ENCODE peak calls at places on chromosomes 16 and 17, in five cellular contexts. One of them, this sample, is unnamed.

GRCh38 chr16:80803341-80804060 is 897 bp downstream of the CDYL2 start:
- DNase-seq in activated effector memory CD4-positive, alpha-beta T cell treated with anti-CD3 and anti-CD28 coated beads, Interleukin-2, amount 50 U/mL, for 16 hours: peak
- DNase-seq in tibial nerve: no peak
- DNase-seq in stimulated activated CD4-positive, alpha-beta T cell treated with anti-CD3 and anti-CD28 coated beads, Interleukin-1b, Interleukin-23, amount 100 ng/mL, for 24 hours: no peak
- DNase-seq in Calu3: no peak
- DNase-seq in this sample: peak

GRCh38 chr16:82892327-82892726 is 265.6 kb downstream of the CDH13 start:
- DNase-seq in activated effector memory CD4-positive, alpha-beta T cell treated with anti-CD3 and anti-CD28 coated beads, Interleukin-2, amount 50 U/mL, for 16 hours: no peak
- DNase-seq in stimulated activated CD4-positive, alpha-beta T cell treated with anti-CD3 and anti-CD28 coated beads, Interleukin-1b, Interleukin-23, amount 100 ng/mL, for 24 hours: no peak
- DNase-seq in Calu3: no peak
- DNase-seq in tibial nerve: no peak
- DNase-seq in this sample: no peak

GRCh38 chr17:64535357-64535756 is 28.6 kb downstream of the CEP95 start:
- DNase-seq in Calu3: no peak
- DNase-seq in activated effector memory CD4-positive, alpha-beta T cell treated with anti-CD3 and anti-CD28 coated beads, Interleukin-2, amount 50 U/mL, for 16 hours: no peak
- DNase-seq in stimulated activated CD4-positive, alpha-beta T cell treated with anti-CD3 and anti-CD28 coated beads, Interleukin-1b, Interleukin-23, amount 100 ng/mL, for 24 hours: no peak
- DNase-seq in tibial nerve: no peak
- DNase-seq in this sample: no peak

GRCh38 chr16:64412578-64413280 is 709.1 kb downstream of the CDH11 start:
- DNase-seq in activated effector memory CD4-positive, alpha-beta T cell treated with anti-CD3 and anti-CD28 coated beads, Interleukin-2, amount 50 U/mL, for 16 hours: no peak
- DNase-seq in stimulated activated CD4-positive, alpha-beta T cell treated with anti-CD3 and anti-CD28 coated beads, Interleukin-1b, Interleukin-23, amount 100 ng/mL, for 24 hours: no peak
- DNase-seq in Calu3: no peak
- DNase-seq in tibial nerve: no peak
- DNase-seq in this sample: no peak

GRCh38 chr16:85349413-85350145 is 237.3 kb upstream of the CIBAR2 start:
- DNase-seq in tibial nerve: no peak
- DNase-seq in stimulated activated CD4-positive, alpha-beta T cell treated with anti-CD3 and anti-CD28 coated beads, Interleukin-1b, Interleukin-23, amount 100 ng/mL, for 24 hours: no peak
- DNase-seq in Calu3: no peak
- DNase-seq in activated effector memory CD4-positive, alpha-beta T cell treated with anti-CD3 and anti-CD28 coated beads, Interleukin-2, amount 50 U/mL, for 16 hours: no peak
- DNase-seq in this sample: no peak

GRCh38 chr17:14471052-14471451 is 170.2 kb downstream of the HS3ST3B1 start:
- DNase-seq in stimulated activated CD4-positive, alpha-beta T cell treated with anti-CD3 and anti-CD28 coated beads, Interleukin-1b, Interleukin-23, amount 100 ng/mL, for 24 hours: no peak
- DNase-seq in activated effector memory CD4-positive, alpha-beta T cell treated with anti-CD3 and anti-CD28 coated beads, Interleukin-2, amount 50 U/mL, for 16 hours: no peak
- DNase-seq in tibial nerve: no peak
- DNase-seq in Calu3: no peak
- DNase-seq in this sample: no peak

GRCh38 chr17:253091-253846 is 71.8 kb upstream of the DOC2B start:
- DNase-seq in stimulated activated CD4-positive, alpha-beta T cell treated with anti-CD3 and anti-CD28 coated beads, Interleukin-1b, Interleukin-23, amount 100 ng/mL, for 24 hours: no peak
- DNase-seq in activated effector memory CD4-positive, alpha-beta T cell treated with anti-CD3 and anti-CD28 coated beads, Interleukin-2, amount 50 U/mL, for 16 hours: peak
- DNase-seq in Calu3: no peak
- DNase-seq in tibial nerve: no peak
- DNase-seq in this sample: peak

GRCh38 chr17:10313037-10313672 is 59.7 kb downstream of the MYH13 start:
- DNase-seq in Calu3: no peak
- DNase-seq in tibial nerve: no peak
- DNase-seq in stimulated activated CD4-positive, alpha-beta T cell treated with anti-CD3 and anti-CD28 coated beads, Interleukin-1b, Interleukin-23, amount 100 ng/mL, for 24 hours: no peak
- DNase-seq in activated effector memory CD4-positive, alpha-beta T cell treated with anti-CD3 and anti-CD28 coated beads, Interleukin-2, amount 50 U/mL, for 16 hours: no peak
- DNase-seq in this sample: no peak

GRCh38 chr17:79743614-79744013 is 12.9 kb downstream of the ENPP7 start:
- DNase-seq in activated effector memory CD4-positive, alpha-beta T cell treated with anti-CD3 and anti-CD28 coated beads, Interleukin-2, amount 50 U/mL, for 16 hours: no peak
- DNase-seq in tibial nerve: no peak
- DNase-seq in stimulated activated CD4-positive, alpha-beta T cell treated with anti-CD3 and anti-CD28 coated beads, Interleukin-1b, Interleukin-23, amount 100 ng/mL, for 24 hours: no peak
- DNase-seq in Calu3: no peak
- DNase-seq in this sample: no peak

GRCh38 chr17:60383379-60383778 is 8.6 kb downstream of the USP32 start:
- DNase-seq in Calu3: no peak
- DNase-seq in tibial nerve: no peak
- DNase-seq in activated effector memory CD4-positive, alpha-beta T cell treated with anti-CD3 and anti-CD28 coated beads, Interleukin-2, amount 50 U/mL, for 16 hours: no peak
- DNase-seq in stimulated activated CD4-positive, alpha-beta T cell treated with anti-CD3 and anti-CD28 coated beads, Interleukin-1b, Interleukin-23, amount 100 ng/mL, for 24 hours: no peak
- DNase-seq in this sample: no peak

GRCh38 chr16:53757971-53758609 is 54.1 kb downstream of the FTO start:
- DNase-seq in tibial nerve: no peak
- DNase-seq in stimulated activated CD4-positive, alpha-beta T cell treated with anti-CD3 and anti-CD28 coated beads, Interleukin-1b, Interleukin-23, amount 100 ng/mL, for 24 hours: no peak
- DNase-seq in activated effector memory CD4-positive, alpha-beta T cell treated with anti-CD3 and anti-CD28 coated beads, Interleukin-2, amount 50 U/mL, for 16 hours: no peak
- DNase-seq in Calu3: no peak
- DNase-seq in this sample: no peak

GRCh38 chr16:47732122-47732805 is 271.1 kb downstream of the PHKB start:
- DNase-seq in tibial nerve: no peak
- DNase-seq in activated effector memory CD4-positive, alpha-beta T cell treated with anti-CD3 and anti-CD28 coated beads, Interleukin-2, amount 50 U/mL, for 16 hours: no peak
- DNase-seq in stimulated activated CD4-positive, alpha-beta T cell treated with anti-CD3 and anti-CD28 coated beads, Interleukin-1b, Interleukin-23, amount 100 ng/mL, for 24 hours: no peak
- DNase-seq in Calu3: no peak
- DNase-seq in this sample: no peak

GRCh38 chr17:61467416-61468262 is 15.4 kb downstream of the TBX4 start:
- DNase-seq in Calu3: peak
- DNase-seq in stimulated activated CD4-positive, alpha-beta T cell treated with anti-CD3 and anti-CD28 coated beads, Interleukin-1b, Interleukin-23, amount 100 ng/mL, for 24 hours: no peak
- DNase-seq in activated effector memory CD4-positive, alpha-beta T cell treated with anti-CD3 and anti-CD28 coated beads, Interleukin-2, amount 50 U/mL, for 16 hours: peak
- DNase-seq in tibial nerve: no peak
- DNase-seq in this sample: peak

GRCh38 chr17:27455569-27455913 is 707 bp upstream of the KSR1 start:
- DNase-seq in Calu3: no peak
- DNase-seq in activated effector memory CD4-positive, alpha-beta T cell treated with anti-CD3 and anti-CD28 coated beads, Interleukin-2, amount 50 U/mL, for 16 hours: no peak
- DNase-seq in stimulated activated CD4-positive, alpha-beta T cell treated with anti-CD3 and anti-CD28 coated beads, Interleukin-1b, Interleukin-23, amount 100 ng/mL, for 24 hours: no peak
- DNase-seq in tibial nerve: no peak
- DNase-seq in this sample: no peak

GRCh38 chr17:70100983-70101382 is 26.0 kb downstream of the KCNJ16 start:
- DNase-seq in Calu3: no peak
- DNase-seq in tibial nerve: no peak
- DNase-seq in stimulated activated CD4-positive, alpha-beta T cell treated with anti-CD3 and anti-CD28 coated beads, Interleukin-1b, Interleukin-23, amount 100 ng/mL, for 24 hours: no peak
- DNase-seq in activated effector memory CD4-positive, alpha-beta T cell treated with anti-CD3 and anti-CD28 coated beads, Interleukin-2, amount 50 U/mL, for 16 hours: no peak
- DNase-seq in this sample: no peak

GRCh38 chr17:80396680-80397387 is 18.1 kb upstream of the ENDOV start:
- DNase-seq in activated effector memory CD4-positive, alpha-beta T cell treated with anti-CD3 and anti-CD28 coated beads, Interleukin-2, amount 50 U/mL, for 16 hours: peak
- DNase-seq in tibial nerve: no peak
- DNase-seq in stimulated activated CD4-positive, alpha-beta T cell treated with anti-CD3 and anti-CD28 coated beads, Interleukin-1b, Interleukin-23, amount 100 ng/mL, for 24 hours: no peak
- DNase-seq in Calu3: no peak
- DNase-seq in this sample: no peak

GRCh38 chr16:54336805-54337204 is 50.2 kb upstream of the IRX3 start:
- DNase-seq in activated effector memory CD4-positive, alpha-beta T cell treated with anti-CD3 and anti-CD28 coated beads, Interleukin-2, amount 50 U/mL, for 16 hours: no peak
- DNase-seq in Calu3: no peak
- DNase-seq in tibial nerve: no peak
- DNase-seq in stimulated activated CD4-positive, alpha-beta T cell treated with anti-CD3 and anti-CD28 coated beads, Interleukin-1b, Interleukin-23, amount 100 ng/mL, for 24 hours: no peak
- DNase-seq in this sample: no peak

GRCh38 chr17:79027925-79028491 is 4.0 kb downstream of the C1QTNF1 start:
- DNase-seq in Calu3: no peak
- DNase-seq in tibial nerve: peak
- DNase-seq in stimulated activated CD4-positive, alpha-beta T cell treated with anti-CD3 and anti-CD28 coated beads, Interleukin-1b, Interleukin-23, amount 100 ng/mL, for 24 hours: no peak
- DNase-seq in activated effector memory CD4-positive, alpha-beta T cell treated with anti-CD3 and anti-CD28 coated beads, Interleukin-2, amount 50 U/mL, for 16 hours: no peak
- DNase-seq in this sample: no peak

GRCh38 chr17:63516910-63517824 is 6.0 kb upstream of the KCNH6 start:
- DNase-seq in stimulated activated CD4-positive, alpha-beta T cell treated with anti-CD3 and anti-CD28 coated beads, Interleukin-1b, Interleukin-23, amount 100 ng/mL, for 24 hours: no peak
- DNase-seq in Calu3: peak
- DNase-seq in tibial nerve: no peak
- DNase-seq in activated effector memory CD4-positive, alpha-beta T cell treated with anti-CD3 and anti-CD28 coated beads, Interleukin-2, amount 50 U/mL, for 16 hours: peak
- DNase-seq in this sample: no peak

GRCh38 chr17:37481001-37481665 is 8.6 kb upstream of the DUSP14 start:
- DNase-seq in activated effector memory CD4-positive, alpha-beta T cell treated with anti-CD3 and anti-CD28 coated beads, Interleukin-2, amount 50 U/mL, for 16 hours: no peak
- DNase-seq in tibial nerve: no peak
- DNase-seq in Calu3: no peak
- DNase-seq in stimulated activated CD4-positive, alpha-beta T cell treated with anti-CD3 and anti-CD28 coated beads, Interleukin-1b, Interleukin-23, amount 100 ng/mL, for 24 hours: no peak
- DNase-seq in this sample: no peak

GRCh38 chr16:46857261-46857962 is 26.4 kb upstream of the C16orf87 start:
- DNase-seq in Calu3: peak
- DNase-seq in activated effector memory CD4-positive, alpha-beta T cell treated with anti-CD3 and anti-CD28 coated beads, Interleukin-2, amount 50 U/mL, for 16 hours: no peak
- DNase-seq in stimulated activated CD4-positive, alpha-beta T cell treated with anti-CD3 and anti-CD28 coated beads, Interleukin-1b, Interleukin-23, amount 100 ng/mL, for 24 hours: no peak
- DNase-seq in tibial nerve: no peak
- DNase-seq in this sample: peak

GRCh38 chr16:28872952-28873351 is 5.3 kb upstream of the ATP2A1 start:
- DNase-seq in Calu3: no peak
- DNase-seq in activated effector memory CD4-positive, alpha-beta T cell treated with anti-CD3 and anti-CD28 coated beads, Interleukin-2, amount 50 U/mL, for 16 hours: no peak
- DNase-seq in tibial nerve: no peak
- DNase-seq in stimulated activated CD4-positive, alpha-beta T cell treated with anti-CD3 and anti-CD28 coated beads, Interleukin-1b, Interleukin-23, amount 100 ng/mL, for 24 hours: no peak
- DNase-seq in this sample: peak

GRCh38 chr16:1991588-1992474 is 2.1 kb downstream of the SYNGR3 start:
- DNase-seq in tibial nerve: peak
- DNase-seq in stimulated activated CD4-positive, alpha-beta T cell treated with anti-CD3 and anti-CD28 coated beads, Interleukin-1b, Interleukin-23, amount 100 ng/mL, for 24 hours: peak
- DNase-seq in Calu3: peak
- DNase-seq in activated effector memory CD4-positive, alpha-beta T cell treated with anti-CD3 and anti-CD28 coated beads, Interleukin-2, amount 50 U/mL, for 16 hours: peak
- DNase-seq in this sample: peak

GRCh38 chr16:85716016-85716679 is 27.4 kb upstream of the GINS2 start:
- DNase-seq in activated effector memory CD4-positive, alpha-beta T cell treated with anti-CD3 and anti-CD28 coated beads, Interleukin-2, amount 50 U/mL, for 16 hours: no peak
- DNase-seq in tibial nerve: no peak
- DNase-seq in Calu3: no peak
- DNase-seq in stimulated activated CD4-positive, alpha-beta T cell treated with anti-CD3 and anti-CD28 coated beads, Interleukin-1b, Interleukin-23, amount 100 ng/mL, for 24 hours: no peak
- DNase-seq in this sample: no peak

GRCh38 chr16:86355114-86355513 is 155.2 kb upstream of the FOXF1 start:
- DNase-seq in Calu3: no peak
- DNase-seq in stimulated activated CD4-positive, alpha-beta T cell treated with anti-CD3 and anti-CD28 coated beads, Interleukin-1b, Interleukin-23, amount 100 ng/mL, for 24 hours: no peak
- DNase-seq in activated effector memory CD4-positive, alpha-beta T cell treated with anti-CD3 and anti-CD28 coated beads, Interleukin-2, amount 50 U/mL, for 16 hours: no peak
- DNase-seq in tibial nerve: no peak
- DNase-seq in this sample: no peak

GRCh38 chr16:28977703-28978641 is 3.4 kb downstream of the SPNS1 start:
- DNase-seq in activated effector memory CD4-positive, alpha-beta T cell treated with anti-CD3 and anti-CD28 coated beads, Interleukin-2, amount 50 U/mL, for 16 hours: peak
- DNase-seq in tibial nerve: no peak
- DNase-seq in stimulated activated CD4-positive, alpha-beta T cell treated with anti-CD3 and anti-CD28 coated beads, Interleukin-1b, Interleukin-23, amount 100 ng/mL, for 24 hours: no peak
- DNase-seq in Calu3: peak
- DNase-seq in this sample: no peak

GRCh38 chr16:54136276-54136625 is 150.3 kb downstream of the IRX3 start:
- DNase-seq in tibial nerve: no peak
- DNase-seq in Calu3: no peak
- DNase-seq in activated effector memory CD4-positive, alpha-beta T cell treated with anti-CD3 and anti-CD28 coated beads, Interleukin-2, amount 50 U/mL, for 16 hours: no peak
- DNase-seq in stimulated activated CD4-positive, alpha-beta T cell treated with anti-CD3 and anti-CD28 coated beads, Interleukin-1b, Interleukin-23, amount 100 ng/mL, for 24 hours: no peak
- DNase-seq in this sample: no peak

GRCh38 chr17:44878627-44879221 is 20.5 kb downstream of the EFTUD2 start:
- DNase-seq in Calu3: peak
- DNase-seq in activated effector memory CD4-positive, alpha-beta T cell treated with anti-CD3 and anti-CD28 coated beads, Interleukin-2, amount 50 U/mL, for 16 hours: no peak
- DNase-seq in tibial nerve: no peak
- DNase-seq in stimulated activated CD4-positive, alpha-beta T cell treated with anti-CD3 and anti-CD28 coated beads, Interleukin-1b, Interleukin-23, amount 100 ng/mL, for 24 hours: no peak
- DNase-seq in this sample: no peak

GRCh38 chr16:17365211-17365541 is 105.6 kb downstream of the XYLT1 start:
- DNase-seq in activated effector memory CD4-positive, alpha-beta T cell treated with anti-CD3 and anti-CD28 coated beads, Interleukin-2, amount 50 U/mL, for 16 hours: no peak
- DNase-seq in tibial nerve: no peak
- DNase-seq in stimulated activated CD4-positive, alpha-beta T cell treated with anti-CD3 and anti-CD28 coated beads, Interleukin-1b, Interleukin-23, amount 100 ng/mL, for 24 hours: no peak
- DNase-seq in Calu3: peak
- DNase-seq in this sample: no peak

GRCh38 chr16:30737794-30738648 is 10.2 kb upstream of the PHKG2 start:
- DNase-seq in tibial nerve: no peak
- DNase-seq in activated effector memory CD4-positive, alpha-beta T cell treated with anti-CD3 and anti-CD28 coated beads, Interleukin-2, amount 50 U/mL, for 16 hours: no peak
- DNase-seq in Calu3: no peak
- DNase-seq in stimulated activated CD4-positive, alpha-beta T cell treated with anti-CD3 and anti-CD28 coated beads, Interleukin-1b, Interleukin-23, amount 100 ng/mL, for 24 hours: no peak
- DNase-seq in this sample: no peak

GRCh38 chr16:963913-964695 is 6.7 kb downstream of the LMF1 start:
- DNase-seq in activated effector memory CD4-positive, alpha-beta T cell treated with anti-CD3 and anti-CD28 coated beads, Interleukin-2, amount 50 U/mL, for 16 hours: no peak
- DNase-seq in tibial nerve: no peak
- DNase-seq in stimulated activated CD4-positive, alpha-beta T cell treated with anti-CD3 and anti-CD28 coated beads, Interleukin-1b, Interleukin-23, amount 100 ng/mL, for 24 hours: no peak
- DNase-seq in Calu3: no peak
- DNase-seq in this sample: peak

GRCh38 chr16:50197582-50197981 is 44.5 kb downstream of the TENT4B start:
- DNase-seq in tibial nerve: no peak
- DNase-seq in activated effector memory CD4-positive, alpha-beta T cell treated with anti-CD3 and anti-CD28 coated beads, Interleukin-2, amount 50 U/mL, for 16 hours: no peak
- DNase-seq in Calu3: no peak
- DNase-seq in stimulated activated CD4-positive, alpha-beta T cell treated with anti-CD3 and anti-CD28 coated beads, Interleukin-1b, Interleukin-23, amount 100 ng/mL, for 24 hours: no peak
- DNase-seq in this sample: no peak

GRCh38 chr17:21419299-21420239 is 43.4 kb downstream of the KCNJ12 start:
- DNase-seq in stimulated activated CD4-positive, alpha-beta T cell treated with anti-CD3 and anti-CD28 coated beads, Interleukin-1b, Interleukin-23, amount 100 ng/mL, for 24 hours: no peak
- DNase-seq in Calu3: no peak
- DNase-seq in activated effector memory CD4-positive, alpha-beta T cell treated with anti-CD3 and anti-CD28 coated beads, Interleukin-2, amount 50 U/mL, for 16 hours: peak
- DNase-seq in tibial nerve: no peak
- DNase-seq in this sample: peak

GRCh38 chr17:31321481-31321880 is at the start of gene EVI2A:
- DNase-seq in Calu3: no peak
- DNase-seq in stimulated activated CD4-positive, alpha-beta T cell treated with anti-CD3 and anti-CD28 coated beads, Interleukin-1b, Interleukin-23, amount 100 ng/mL, for 24 hours: no peak
- DNase-seq in activated effector memory CD4-positive, alpha-beta T cell treated with anti-CD3 and anti-CD28 coated beads, Interleukin-2, amount 50 U/mL, for 16 hours: peak
- DNase-seq in tibial nerve: no peak
- DNase-seq in this sample: peak